ENCODE peak calls at places on chromosomes 2 and 18, in seven cellular contexts. One of them, this sample, is unnamed.

GRCh38 chr2:217933326-217933993 is 69.3 kb downstream of the TNS1 start:
- DNase-seq in activated B cell treated with CpG ODN at 0.5 μM for 24 hours: no peak
- DNase-seq in PC-3: no peak
- DNase-seq in nephron progenitor cell: no peak
- DNase-seq in glutamatergic neuron: no peak
- DNase-seq in lung: no peak
- DNase-seq in esophagus squamous epithelium: no peak
- DNase-seq in this sample: no peak

GRCh38 chr18:25223899-25224607 is 127.9 kb downstream of the ZNF521 start:
- DNase-seq in activated B cell treated with CpG ODN at 0.5 μM for 24 hours: no peak
- DNase-seq in PC-3: no peak
- DNase-seq in nephron progenitor cell: no peak
- DNase-seq in glutamatergic neuron: no peak
- DNase-seq in lung: no peak
- DNase-seq in esophagus squamous epithelium: no peak
- DNase-seq in this sample: no peak

GRCh38 chr2:239970004-239970623 is 55.0 kb downstream of the NDUFA10 start:
- DNase-seq in activated B cell treated with CpG ODN at 0.5 μM for 24 hours: no peak
- DNase-seq in PC-3: no peak
- DNase-seq in nephron progenitor cell: no peak
- DNase-seq in glutamatergic neuron: no peak
- DNase-seq in lung: no peak
- DNase-seq in esophagus squamous epithelium: no peak
- DNase-seq in this sample: no peak

GRCh38 chr2:146677280-146677679 is 1167.5 kb upstream of the ACVR2A start:
- DNase-seq in activated B cell treated with CpG ODN at 0.5 μM for 24 hours: no peak
- DNase-seq in PC-3: peak
- DNase-seq in nephron progenitor cell: no peak
- DNase-seq in glutamatergic neuron: no peak
- DNase-seq in lung: no peak
- DNase-seq in esophagus squamous epithelium: no peak
- DNase-seq in this sample: no peak

GRCh38 chr2:47119001-47119400 is 36.1 kb downstream of the STPG4 start:
- DNase-seq in activated B cell treated with CpG ODN at 0.5 μM for 24 hours: no peak
- DNase-seq in PC-3: peak
- DNase-seq in nephron progenitor cell: no peak
- DNase-seq in glutamatergic neuron: no peak
- DNase-seq in lung: no peak
- DNase-seq in esophagus squamous epithelium: no peak
- DNase-seq in this sample: no peak

GRCh38 chr2:200509227-200509607 is 651 bp downstream of the KCTD18 start:
- DNase-seq in activated B cell treated with CpG ODN at 0.5 μM for 24 hours: no peak
- DNase-seq in PC-3: no peak
- DNase-seq in nephron progenitor cell: no peak
- DNase-seq in glutamatergic neuron: no peak
- DNase-seq in lung: no peak
- DNase-seq in esophagus squamous epithelium: no peak
- DNase-seq in this sample: no peak

GRCh38 chr2:33426666-33427231 is 49.7 kb upstream of the RASGRP3 start:
- DNase-seq in activated B cell treated with CpG ODN at 0.5 μM for 24 hours: no peak
- DNase-seq in PC-3: peak
- DNase-seq in nephron progenitor cell: no peak
- DNase-seq in glutamatergic neuron: no peak
- DNase-seq in lung: peak
- DNase-seq in esophagus squamous epithelium: no peak
- DNase-seq in this sample: no peak

GRCh38 chr2:217808326-217808725 is 194.5 kb downstream of the TNS1 start:
- DNase-seq in activated B cell treated with CpG ODN at 0.5 μM for 24 hours: no peak
- DNase-seq in PC-3: no peak
- DNase-seq in nephron progenitor cell: no peak
- DNase-seq in glutamatergic neuron: no peak
- DNase-seq in lung: no peak
- DNase-seq in esophagus squamous epithelium: no peak
- DNase-seq in this sample: no peak

GRCh38 chr2:101518470-101519172 is 43.7 kb upstream of the RFX8 start:
- DNase-seq in activated B cell treated with CpG ODN at 0.5 μM for 24 hours: no peak
- DNase-seq in PC-3: peak
- DNase-seq in nephron progenitor cell: peak
- DNase-seq in glutamatergic neuron: peak
- DNase-seq in lung: peak
- DNase-seq in esophagus squamous epithelium: no peak
- DNase-seq in this sample: peak

GRCh38 chr2:177021686-177022085 is 190.9 kb upstream of the HNRNPA3 start:
- DNase-seq in activated B cell treated with CpG ODN at 0.5 μM for 24 hours: no peak
- DNase-seq in PC-3: no peak
- DNase-seq in nephron progenitor cell: no peak
- DNase-seq in glutamatergic neuron: no peak
- DNase-seq in lung: no peak
- DNase-seq in esophagus squamous epithelium: no peak
- DNase-seq in this sample: no peak

GRCh38 chr2:215409331-215410127 is 26.3 kb downstream of the FN1 start:
- DNase-seq in activated B cell treated with CpG ODN at 0.5 μM for 24 hours: no peak
- DNase-seq in PC-3: peak
- DNase-seq in nephron progenitor cell: no peak
- DNase-seq in glutamatergic neuron: no peak
- DNase-seq in lung: no peak
- DNase-seq in esophagus squamous epithelium: no peak
- DNase-seq in this sample: no peak

GRCh38 chr2:121450301-121450700 is 80.4 kb upstream of the RNU4ATAC start:
- DNase-seq in activated B cell treated with CpG ODN at 0.5 μM for 24 hours: no peak
- DNase-seq in PC-3: no peak
- DNase-seq in nephron progenitor cell: no peak
- DNase-seq in glutamatergic neuron: no peak
- DNase-seq in lung: no peak
- DNase-seq in esophagus squamous epithelium: no peak
- DNase-seq in this sample: no peak

GRCh38 chr2:46812381-46813024 is 103.1 kb downstream of the MCFD2 start:
- DNase-seq in activated B cell treated with CpG ODN at 0.5 μM for 24 hours: no peak
- DNase-seq in PC-3: peak
- DNase-seq in nephron progenitor cell: no peak
- DNase-seq in glutamatergic neuron: no peak
- DNase-seq in lung: peak
- DNase-seq in esophagus squamous epithelium: no peak
- DNase-seq in this sample: no peak

GRCh38 chr2:170170281-170171035 is 7.5 kb upstream of the MYO3B start:
- DNase-seq in activated B cell treated with CpG ODN at 0.5 μM for 24 hours: no peak
- DNase-seq in PC-3: no peak
- DNase-seq in nephron progenitor cell: no peak
- DNase-seq in glutamatergic neuron: peak
- DNase-seq in lung: no peak
- DNase-seq in esophagus squamous epithelium: no peak
- DNase-seq in this sample: no peak

GRCh38 chr2:235709969-235710879 is 216.4 kb downstream of the AGAP1 start:
- DNase-seq in activated B cell treated with CpG ODN at 0.5 μM for 24 hours: no peak
- DNase-seq in PC-3: peak
- DNase-seq in nephron progenitor cell: no peak
- DNase-seq in glutamatergic neuron: no peak
- DNase-seq in lung: no peak
- DNase-seq in esophagus squamous epithelium: no peak
- DNase-seq in this sample: no peak

GRCh38 chr2:140451324-140451723 is 1671.1 kb upstream of the NXPH2 start:
- DNase-seq in activated B cell treated with CpG ODN at 0.5 μM for 24 hours: no peak
- DNase-seq in PC-3: no peak
- DNase-seq in nephron progenitor cell: no peak
- DNase-seq in glutamatergic neuron: no peak
- DNase-seq in lung: no peak
- DNase-seq in esophagus squamous epithelium: no peak
- DNase-seq in this sample: no peak
- TF ChIP-seq CTCF in activated B cell treated with CpG ODN at 0.5 μM for 24 hours: no peak
- TF ChIP-seq CTCF in PC-3: no peak
- TF ChIP-seq CTCF in nephron progenitor cell: no peak
- TF ChIP-seq CTCF in glutamatergic neuron: no peak
- TF ChIP-seq CTCF in lung: no peak
- TF ChIP-seq CTCF in esophagus squamous epithelium: no peak
- TF ChIP-seq CTCF in this sample: no peak

DNA sequence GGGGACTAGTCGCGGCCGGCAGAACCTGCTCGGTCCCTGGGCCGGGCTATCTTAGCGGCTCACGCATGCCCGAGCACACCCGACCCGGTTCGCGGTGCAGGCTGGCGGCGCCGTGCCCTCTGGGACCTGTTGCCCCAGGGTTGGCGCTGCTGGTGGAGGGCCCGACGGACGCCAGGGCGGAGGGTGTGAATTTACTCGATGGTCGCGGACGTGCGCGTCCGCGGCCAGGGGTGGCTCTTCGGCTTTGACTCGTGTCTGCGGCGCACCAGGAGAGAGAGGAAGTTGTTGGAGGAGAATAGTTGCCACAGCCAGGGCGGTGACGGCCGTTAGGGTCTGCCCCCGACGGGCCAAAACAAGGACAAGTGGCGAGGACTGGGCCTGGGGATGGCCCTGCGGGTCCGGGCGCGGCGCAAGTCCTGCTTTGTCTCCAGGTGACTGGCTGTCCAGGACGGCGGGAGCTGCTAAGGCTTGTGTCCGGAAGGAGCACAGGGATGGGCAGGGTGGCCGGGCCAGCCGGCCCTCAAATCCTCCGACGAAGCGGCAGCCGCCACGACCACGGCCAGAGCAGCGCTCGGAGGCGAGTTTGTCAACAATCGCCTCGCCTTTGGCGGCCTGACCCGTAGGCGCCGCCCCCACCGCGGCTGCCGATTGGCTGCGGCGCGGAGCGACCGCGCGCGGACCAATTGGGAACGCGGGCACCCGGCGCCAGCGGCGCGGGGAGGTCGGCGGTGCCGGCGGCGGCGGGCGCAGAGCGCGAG is 1.3 kb downstream of the BCL2L11 start:
- DNase-seq in activated B cell treated with CpG ODN at 0.5 μM for 24 hours: peak
- DNase-seq in PC-3: peak
- DNase-seq in nephron progenitor cell: peak
- DNase-seq in glutamatergic neuron: peak
- DNase-seq in lung: peak
- DNase-seq in esophagus squamous epithelium: peak
- DNase-seq in this sample: peak
- TF ChIP-seq CTCF in activated B cell treated with CpG ODN at 0.5 μM for 24 hours: no peak
- TF ChIP-seq CTCF in PC-3: no peak
- TF ChIP-seq CTCF in nephron progenitor cell: no peak
- TF ChIP-seq CTCF in glutamatergic neuron: no peak
- TF ChIP-seq CTCF in lung: no peak
- TF ChIP-seq CTCF in esophagus squamous epithelium: no peak
- TF ChIP-seq CTCF in this sample: no peak

DNA sequence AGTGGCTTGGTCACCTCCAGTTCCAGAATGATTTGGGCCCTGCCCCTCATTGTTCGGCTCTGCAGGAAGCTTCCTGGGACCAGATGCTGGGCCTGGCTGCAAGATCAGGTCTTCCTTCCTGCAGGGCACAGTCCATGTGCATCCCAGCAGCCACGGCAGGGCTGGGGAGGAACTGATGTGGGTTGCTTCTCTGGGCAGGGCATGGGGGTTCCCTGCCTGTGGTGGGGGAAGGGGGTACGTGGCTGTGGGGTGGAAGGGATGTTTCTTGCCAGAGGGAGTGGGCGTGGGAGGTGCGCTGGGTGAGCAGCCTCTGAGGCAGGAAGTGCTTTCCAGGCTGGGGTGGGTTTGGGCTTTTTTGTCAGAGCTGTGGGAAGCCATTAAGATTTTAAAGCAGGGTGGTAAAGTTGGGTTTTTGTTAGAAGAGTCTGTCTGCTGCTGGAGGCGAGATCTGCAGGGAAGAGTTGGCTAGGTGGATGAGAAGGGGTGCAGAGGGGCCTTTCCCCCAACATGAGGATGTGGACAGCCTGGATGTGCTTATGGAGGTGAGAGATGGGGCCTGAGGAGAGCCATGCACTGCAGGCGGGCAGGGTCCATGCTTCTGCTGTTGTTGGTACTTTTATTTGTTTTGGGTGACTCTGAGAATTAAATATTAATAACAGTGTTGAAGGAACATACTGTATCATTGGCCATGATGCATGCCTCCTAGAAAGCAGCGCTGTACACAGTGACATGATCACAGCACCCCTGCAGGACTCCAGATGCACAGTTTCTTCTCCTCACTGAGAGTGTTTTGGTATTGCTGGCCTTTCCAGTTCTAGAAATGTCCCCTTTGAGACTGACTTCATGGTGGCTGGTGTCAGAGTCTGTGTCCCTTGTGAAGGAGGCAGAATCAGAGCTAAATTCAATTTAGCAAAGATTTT is 45.3 kb downstream of the DGKD start:
- DNase-seq in activated B cell treated with CpG ODN at 0.5 μM for 24 hours: no peak
- DNase-seq in PC-3: no peak
- DNase-seq in nephron progenitor cell: no peak
- DNase-seq in glutamatergic neuron: no peak
- DNase-seq in lung: no peak
- DNase-seq in esophagus squamous epithelium: no peak
- DNase-seq in this sample: no peak
- TF ChIP-seq CTCF in activated B cell treated with CpG ODN at 0.5 μM for 24 hours: no peak
- TF ChIP-seq CTCF in PC-3: no peak
- TF ChIP-seq CTCF in nephron progenitor cell: no peak
- TF ChIP-seq CTCF in glutamatergic neuron: no peak
- TF ChIP-seq CTCF in lung: no peak
- TF ChIP-seq CTCF in esophagus squamous epithelium: no peak
- TF ChIP-seq CTCF in this sample: no peak

GRCh38 chr2:43225788-43226557 is 433 bp downstream of the ZFP36L2 start:
- DNase-seq in activated B cell treated with CpG ODN at 0.5 μM for 24 hours: peak
- DNase-seq in PC-3: peak
- DNase-seq in nephron progenitor cell: peak
- DNase-seq in glutamatergic neuron: peak
- DNase-seq in lung: peak
- DNase-seq in esophagus squamous epithelium: no peak
- DNase-seq in this sample: peak
- TF ChIP-seq CTCF in activated B cell treated with CpG ODN at 0.5 μM for 24 hours: no peak
- TF ChIP-seq CTCF in PC-3: no peak
- TF ChIP-seq CTCF in nephron progenitor cell: no peak
- TF ChIP-seq CTCF in glutamatergic neuron: peak
- TF ChIP-seq CTCF in lung: no peak
- TF ChIP-seq CTCF in esophagus squamous epithelium: no peak
- TF ChIP-seq CTCF in this sample: no peak

DNA sequence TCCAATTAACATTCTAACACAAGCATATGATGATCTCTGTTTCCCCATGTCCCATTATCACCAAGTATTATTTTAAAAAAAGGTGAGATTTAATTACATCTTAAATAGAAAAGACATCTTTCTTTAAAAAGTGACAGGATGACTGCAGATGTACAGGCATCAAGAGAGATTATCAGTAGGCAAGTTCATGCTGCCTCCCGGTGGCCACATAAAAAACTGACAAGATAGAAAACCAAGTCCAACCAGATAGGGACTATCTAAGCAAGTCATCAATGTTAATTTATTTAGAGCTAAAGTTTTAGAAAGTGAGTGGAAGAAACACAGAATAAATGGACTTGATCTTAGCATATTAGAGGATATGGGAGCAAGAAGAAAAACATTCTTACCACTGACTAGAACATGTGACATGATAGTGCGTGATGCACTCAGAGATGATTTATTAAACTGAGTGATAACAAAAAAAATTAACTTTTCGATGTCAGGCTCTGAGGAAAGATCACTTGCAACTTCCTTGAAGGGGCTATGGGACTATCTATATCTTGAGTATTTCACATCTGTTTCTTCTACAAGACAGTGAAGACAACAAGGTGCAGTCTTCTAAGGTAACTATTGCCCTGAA is 5.4 kb upstream of the TDRD15 start:
- DNase-seq in activated B cell treated with CpG ODN at 0.5 μM for 24 hours: no peak
- DNase-seq in PC-3: peak
- DNase-seq in nephron progenitor cell: peak
- DNase-seq in glutamatergic neuron: peak
- DNase-seq in lung: no peak
- DNase-seq in esophagus squamous epithelium: no peak
- DNase-seq in this sample: peak
- TF ChIP-seq CTCF in activated B cell treated with CpG ODN at 0.5 μM for 24 hours: no peak
- TF ChIP-seq CTCF in PC-3: peak
- TF ChIP-seq CTCF in nephron progenitor cell: peak
- TF ChIP-seq CTCF in glutamatergic neuron: peak
- TF ChIP-seq CTCF in lung: peak
- TF ChIP-seq CTCF in esophagus squamous epithelium: peak
- TF ChIP-seq CTCF in this sample: peak

GRCh38 chr2:70300771-70301343 is 1.0 kb downstream of the FAM136A start:
- DNase-seq in activated B cell treated with CpG ODN at 0.5 μM for 24 hours: no peak
- DNase-seq in PC-3: no peak
- DNase-seq in nephron progenitor cell: no peak
- DNase-seq in glutamatergic neuron: no peak
- DNase-seq in lung: no peak
- DNase-seq in esophagus squamous epithelium: no peak
- DNase-seq in this sample: no peak
- TF ChIP-seq CTCF in activated B cell treated with CpG ODN at 0.5 μM for 24 hours: no peak
- TF ChIP-seq CTCF in PC-3: no peak
- TF ChIP-seq CTCF in nephron progenitor cell: peak
- TF ChIP-seq CTCF in glutamatergic neuron: no peak
- TF ChIP-seq CTCF in lung: no peak
- TF ChIP-seq CTCF in esophagus squamous epithelium: no peak
- TF ChIP-seq CTCF in this sample: no peak

This sample was measured in neural crest cell.